ENCODE peak calls at places on chromosomes 11 and 22, in six cellular contexts. M is GM12878, E is IMR-90, Y is A549, G is HCT116, F is H1. J is an unnamed sample.
A peak's percentile ranks its signal among the peaks of the same experiment; 100 is the strongest.

GRCh38 chr11:33135216-33135615 is 26.1 kb downstream of the CSTF3 start:
- DNase-seq in G (no peak), F (no peak), M (no peak), Y (no peak), E (peak; percentile 85), J (no peak)

GRCh38 chr11:32316846-32317525 is 118.4 kb downstream of the WT1 start:
- DNase-seq in Y (no peak), E (no peak), F (no peak), M (no peak), G (no peak), J (no peak)

GRCh38 chr11:30585892-30586250 is 282 bp downstream of the MPPED2 start:
- DNase-seq in F (no peak), E (no peak), G (no peak), Y (no peak), M (no peak), J (no peak)

GRCh38 chr11:62554377-62554776 is 7.8 kb upstream of the AHNAK start:
- DNase-seq in M (no peak), F (no peak), E (no peak), G (no peak), Y (no peak), J (no peak)

GRCh38 chr11:64766881-64767280 is 7.1 kb upstream of the PYGM start:
- DNase-seq in E (no peak), M (no peak), Y (no peak), F (no peak), G (no peak), J (no peak)

GRCh38 chr11:66871521-66871901 is 14.6 kb downstream of the LRFN4 start:
- DNase-seq in G (no peak), Y (no peak), M (no peak), E (no peak), F (no peak), J (no peak)

GRCh38 chr11:122101625-122102291 is 14.3 kb downstream of the BLID start:
- DNase-seq in E (peak; percentile 85), M (no peak), F (peak; percentile 58), G (no peak), Y (no peak), J (no peak)

GRCh38 chr11:102320679-102321078 is 3.4 kb downstream of the BIRC3 start:
- DNase-seq in G (no peak), E (no peak), F (no peak), Y (no peak), M (no peak), J (no peak)

GRCh38 chr11:30991376-30991775 is 378.2 kb downstream of the DCDC1 start:
- DNase-seq in M (no peak), G (no peak), Y (peak; percentile 24), F (no peak), E (no peak), J (no peak)

GRCh38 chr11:57406337-57406904 is 16.0 kb upstream of the PRG2 start:
- DNase-seq in M (peak; percentile 64), E (peak; percentile 39), G (no peak), F (no peak), Y (no peak), J (no peak)

GRCh38 chr11:43825217-43825816 is 55.3 kb upstream of the ALKBH3 start:
- DNase-seq in G (peak; percentile 31), F (no peak), Y (peak; percentile 31), E (peak; percentile 35), M (no peak), J (peak; percentile 13)

GRCh38 chr22:33038131-33038772 is 19.9 kb downstream of the SYN3 start:
- DNase-seq in G (no peak), E (no peak), M (no peak), F (no peak), Y (no peak), J (no peak)

GRCh38 chr11:132312616-132313210 is 942.3 kb downstream of the NTM start:
- DNase-seq in G (no peak), E (peak; percentile 46), Y (peak; percentile 7), F (peak; percentile 23), M (no peak), J (peak; percentile 5)

GRCh38 chr11:33375688-33376311 is 118.6 kb downstream of the HIPK3 start:
- DNase-seq in Y (no peak), E (peak; percentile 28), M (no peak), F (no peak), G (no peak), J (no peak)

GRCh38 chr22:49642331-49642730 is 185.3 kb downstream of the BRD1 start:
- DNase-seq in Y (no peak), G (no peak), M (no peak), F (no peak), E (no peak), J (no peak)

GRCh38 chr11:14300661-14301304 is 58.2 kb downstream of the RRAS2 start:
- DNase-seq in G (peak; percentile 42), F (peak; percentile 23), E (peak; percentile 74), M (no peak), Y (peak; percentile 75), J (peak; percentile 70)

GRCh38 chr11:11078344-11078743 is 220.5 kb upstream of the ZBED5 start:
- DNase-seq in M (no peak), G (no peak), F (no peak), E (peak; percentile 28), Y (peak; percentile 40), J (no peak)

GRCh38 chr11:36278531-36279245 is 10.5 kb downstream of the COMMD9 start:
- DNase-seq in Y (no peak), F (no peak), M (no peak), G (no peak), E (peak; percentile 47), J (no peak)

GRCh38 chr11:130915556-130916237 is 582 bp downstream of the SNX19 start:
- DNase-seq in E (no peak), G (no peak), Y (no peak), M (no peak), F (no peak), J (no peak)

GRCh38 chr11:17008099-17008498 is 6.1 kb downstream of the PLEKHA7 start:
- DNase-seq in F (no peak), M (no peak), G (no peak), Y (no peak), E (no peak), J (no peak)

GRCh38 chr11:83910135-83910534 is 624.0 kb upstream of the CCDC90B start:
- DNase-seq in F (no peak), Y (no peak), G (no peak), M (no peak), E (no peak), J (no peak)

GRCh38 chr11:57647960-57648776 is 1.5 kb downstream of the YPEL4 start:
- DNase-seq in F (no peak), E (no peak), G (no peak), M (no peak), Y (no peak), J (peak; percentile 92)

GRCh38 chr22:47032091-47032943 is 269.9 kb downstream of the TBC1D22A start:
- DNase-seq in M (no peak), F (no peak), Y (no peak), E (no peak), G (no peak), J (no peak)

GRCh38 chr22:38180841-38181452 is 683 bp downstream of the PLA2G6 start:
- DNase-seq in Y (no peak), F (no peak), E (no peak), G (no peak), M (no peak), J (peak; percentile 50)

DNA sequence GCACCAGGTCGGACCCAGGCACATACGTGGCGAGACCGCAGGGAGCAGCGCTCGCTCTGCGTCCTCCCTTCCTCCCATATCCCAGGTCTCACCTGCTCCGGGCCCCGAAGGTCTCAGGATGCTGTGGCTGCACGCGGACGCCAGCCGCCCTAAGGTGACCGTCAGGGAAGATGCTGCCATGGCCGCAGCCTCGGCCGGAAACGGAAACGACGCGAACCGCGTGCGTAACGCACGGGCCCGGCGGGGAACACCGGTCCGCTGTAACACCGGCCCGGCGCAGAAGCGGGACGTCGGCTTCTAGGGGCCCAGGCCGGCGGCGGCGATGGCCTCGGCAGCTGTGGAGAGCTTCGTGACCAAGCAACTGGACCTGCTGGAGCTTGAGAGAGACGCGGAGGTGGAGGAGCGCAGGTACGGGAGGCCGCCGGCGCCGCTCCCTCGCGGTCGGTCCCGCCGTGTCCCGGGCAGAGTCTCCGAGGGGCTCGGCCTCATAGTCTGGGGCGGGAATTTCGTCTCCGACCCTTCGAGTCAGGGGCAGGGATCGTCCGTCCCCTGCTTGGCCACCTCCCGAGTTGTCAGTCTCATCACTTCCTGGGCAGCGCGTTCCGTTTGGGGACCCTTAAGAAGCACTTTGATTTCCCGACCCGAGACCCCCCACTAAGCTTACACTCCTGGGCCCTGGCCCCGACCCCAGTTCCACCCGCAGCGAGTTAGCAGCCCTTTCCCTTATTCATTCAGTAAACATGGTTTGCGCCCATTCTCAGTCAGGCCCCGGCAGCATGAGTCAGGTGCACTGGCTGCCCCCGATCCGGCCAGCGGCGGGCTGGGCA is at the start of the genes IGHMBP2 and MRPL21:
- DNase-seq in M (no peak), E (peak; percentile 80), F (peak; percentile 38), G (peak; percentile 70), Y (peak; percentile 90), J (peak; percentile 85)
- TF ChIP-seq POLR2A in M (peak; percentile 99), E (peak; percentile 71), F (peak; percentile 88), G (peak; percentile 79), Y (peak; percentile 95), J (peak; percentile 97)

GRCh38 chr11:95154514-95154913 is 64.9 kb downstream of the ENDOD1 start:
- DNase-seq in F (no peak), M (no peak), G (peak; percentile 41), E (peak; percentile 19), Y (peak; percentile 62), J (peak; percentile 29)
- TF ChIP-seq RAD21 in F (peak; percentile 100), M (peak; percentile 100), G (peak; percentile 93), E (peak; percentile 61), Y (peak; percentile 85), J (peak; percentile 95)

DNA sequence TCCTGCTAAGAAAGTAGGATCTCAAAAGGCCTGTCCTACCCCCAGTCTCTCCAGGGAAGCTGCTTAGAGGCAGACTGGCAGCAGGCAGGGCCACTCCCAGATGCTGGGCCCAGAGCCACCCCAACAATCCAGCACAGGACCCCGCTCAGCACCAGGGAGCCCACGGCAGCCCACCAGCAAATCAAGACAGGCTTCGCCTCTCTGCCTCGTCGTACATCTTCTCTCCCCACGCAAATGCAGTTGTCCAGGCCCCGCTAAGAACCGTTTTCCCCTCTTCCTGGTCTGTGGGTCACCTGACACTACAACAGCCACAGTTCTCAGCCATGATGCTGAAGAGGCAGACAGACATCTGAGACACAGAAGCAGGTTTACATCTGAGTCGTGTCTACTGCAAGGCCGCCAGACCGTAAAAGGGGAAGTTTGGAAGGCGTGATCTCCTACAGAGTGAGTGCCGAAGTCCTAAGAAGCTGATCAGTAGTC is 51.1 kb downstream of the IGSF9B start:
- DNase-seq in Y (no peak), M (no peak), E (no peak), F (no peak), G (no peak), J (no peak)
- TF ChIP-seq POLR2A in Y (no peak), M (no peak), E (no peak), F (no peak), G (no peak), J (no peak)

GRCh38 chr22:43177479-43177878 is 9.5 kb downstream of the TTLL12 start:
- DNase-seq in M (no peak), Y (no peak), F (no peak), E (no peak), G (no peak), J (no peak)

GRCh38 chr22:43180670-43181069 is 6.3 kb downstream of the TTLL12 start:
- DNase-seq in M (no peak), Y (no peak), E (no peak), F (no peak), G (no peak), J (no peak)

GRCh38 chr22:43179911-43180195 is 7.1 kb downstream of the TTLL12 start:
- DNase-seq in E (no peak), Y (no peak), M (no peak), G (no peak), F (no peak), J (no peak)

GRCh38 chr22:43181321-43182076 is 5.4 kb downstream of the TTLL12 start:
- DNase-seq in Y (no peak), G (no peak), E (no peak), F (no peak), M (no peak), J (no peak)

GRCh38 chr22:43179151-43179910 is 7.6 kb downstream of the TTLL12 start:
- DNase-seq in G (no peak), Y (no peak), F (no peak), E (no peak), M (no peak), J (no peak)
- TF ChIP-seq RAD21 in G (no peak), Y (no peak), F (no peak), E (no peak), M (no peak), J (no peak)